ENCODE peak calls at places on chromosomes 13 and 19, in eight cellular contexts. I is nephron progenitor cell, K is kidney tubule cell, Y is T-helper 9 cell, X is sciatic nerve, B is hepatic stellate cell, V is posterior cingulate gyrus, H is NCI-H69. N is an unnamed sample.

GRCh38 chr13:112806761-112807652 is 117.2 kb downstream of the ATP11A start:
- DNase-seq in Y (no peak), I (no peak), X (no peak), K (peak), B (no peak), V (no peak), H (no peak), N (no peak)

GRCh38 chr19:51124729-51125128 is at the start of gene SIGLEC9:
- DNase-seq in H (no peak), B (no peak), I (no peak), V (no peak), X (peak), Y (no peak), K (no peak), N (no peak)

GRCh38 chr19:8663920-8664670 is 33.7 kb downstream of the NFILZ start:
- DNase-seq in I (no peak), Y (peak), K (no peak), V (no peak), H (no peak), B (no peak), X (no peak), N (no peak)

GRCh38 chr13:39148513-39148961 is 110.3 kb downstream of the NHLRC3 start:
- DNase-seq in V (no peak), Y (no peak), K (peak), B (no peak), H (peak), X (no peak), I (no peak), N (peak)

GRCh38 chr19:18490719-18491118 is 31.2 kb downstream of the ELL start:
- DNase-seq in H (no peak), V (no peak), Y (no peak), K (no peak), I (no peak), B (no peak), X (no peak), N (no peak)

GRCh38 chr13:110937511-110938303 is 22.8 kb upstream of the ANKRD10 start:
- DNase-seq in Y (no peak), X (no peak), I (no peak), V (no peak), H (no peak), B (no peak), K (no peak), N (no peak)

GRCh38 chr13:97848886-97849285 is 104.6 kb upstream of the IPO5 start:
- DNase-seq in H (no peak), Y (no peak), B (no peak), V (no peak), X (no peak), I (no peak), K (no peak), N (no peak)

GRCh38 chr13:48585456-48585840 is 52.6 kb upstream of the RCBTB2 start:
- DNase-seq in X (peak), H (peak), V (peak), I (no peak), K (peak), Y (no peak), B (no peak), N (no peak)

GRCh38 chr19:58395220-58395978 is at the start of gene RNF225:
- DNase-seq in V (no peak), K (peak), Y (no peak), X (no peak), H (no peak), B (no peak), I (no peak), N (peak)

GRCh38 chr19:33301011-33301899 is 1.1 kb downstream of the CEBPA start:
- DNase-seq in I (peak), X (no peak), Y (no peak), K (no peak), V (no peak), B (no peak), H (no peak), N (no peak)

N was measured in RCC 7860.